ENCODE peak calls at places on chromosomes 12 and 14, in nine cellular contexts. G is PC-3, F is uterus, A is left lung, C is GM06990, N is mammary epithelial cell, M is right atrium auricular region, B is Peyer's patch, Q is neuronal stem cell. D is an unnamed sample.

GRCh38 chr12:89451876-89452275 is 72.7 kb downstream of the GALNT4 start:
- DNase-seq in A (peak; percentile 43), F (peak; percentile 21), B (no peak), M (peak; percentile 72), G (no peak), C (no peak), N (peak; percentile 74), Q (no peak), D (no peak)

GRCh38 chr12:87280356-87280755 is 748.8 kb downstream of the C12orf50 start:
- DNase-seq in A (no peak), F (no peak), M (no peak), N (no peak), C (peak; percentile 20), Q (no peak), G (no peak), B (no peak), D (no peak)

GRCh38 chr12:89969098-89969497 is 260.5 kb upstream of the ATP2B1 start:
- DNase-seq in A (no peak), C (no peak), F (no peak), G (peak; percentile 88), N (peak; percentile 75), M (no peak), B (no peak), Q (no peak), D (no peak)

GRCh38 chr12:98743362-98743953 is 98.4 kb downstream of the APAF1 start:
- DNase-seq in A (no peak), Q (no peak), F (no peak), C (no peak), B (no peak), G (peak; percentile 35), M (no peak), N (no peak), D (no peak)

GRCh38 chr12:2675776-2676175 is 119.0 kb upstream of the FKBP4 start:
- DNase-seq in F (peak; percentile 3), B (no peak), N (no peak), M (no peak), A (no peak), G (no peak), C (no peak), Q (no peak), D (no peak)

GRCh38 chr12:95506707-95507523 is 33.0 kb downstream of the METAP2 start:
- DNase-seq in F (no peak), G (no peak), C (no peak), M (no peak), N (no peak), Q (no peak), B (no peak), A (no peak), D (no peak)

GRCh38 chr12:128727999-128728398 is 95.8 kb downstream of the SLC15A4 start:
- DNase-seq in F (no peak), A (no peak), C (no peak), M (no peak), B (peak; percentile 70), N (no peak), Q (no peak), G (peak; percentile 41), D (no peak)

GRCh38 chr12:104443008-104443407 is 13.7 kb upstream of the CHST11 start:
- DNase-seq in C (no peak), Q (no peak), G (no peak), F (no peak), N (no peak), B (no peak), M (no peak), A (no peak), D (no peak)

GRCh38 chr12:103824845-103825244 is 16.2 kb downstream of the NT5DC3 start:
- DNase-seq in N (no peak), M (no peak), C (no peak), F (no peak), A (no peak), B (no peak), Q (no peak), G (no peak), D (no peak)

GRCh38 chr12:18158774-18159557 is 69.0 kb upstream of the RERGL start:
- DNase-seq in B (peak; percentile 61), A (no peak), G (peak; percentile 49), M (no peak), N (peak; percentile 26), F (no peak), C (no peak), Q (no peak), D (no peak)

GRCh38 chr12:110310754-110311153 is 29.7 kb downstream of the ATP2A2 start:
- DNase-seq in Q (no peak), B (no peak), A (no peak), F (no peak), N (no peak), G (no peak), M (no peak), C (no peak), D (no peak)
- H3K36me3 ChIP-seq in Q (peaks cover 84% of the 10 kb centered on the region), B (no peaks in the 10 kb centered on the region), A (peaks cover 38% of the 10 kb centered on the region), F (no peaks in the 10 kb centered on the region), N (peaks cover 8% of the 10 kb centered on the region), G (peaks cover 55% of the 10 kb centered on the region), M (peaks cover 75% of the 10 kb centered on the region), C (peaks cover 6% of the 10 kb centered on the region), D (peaks cover 7% of the 10 kb centered on the region)

GRCh38 chr14:104592292-104592672 is 12.3 kb downstream of the TMEM179 start:
- DNase-seq in B (no peak), A (no peak), G (no peak), M (no peak), F (no peak), Q (no peak), C (no peak), N (no peak), D (no peak)
- H3K36me3 ChIP-seq in B (no peaks in the 10 kb centered on the region), A (no peaks in the 10 kb centered on the region), G (no peaks in the 10 kb centered on the region), M (peaks cover 20% of the 10 kb centered on the region), F (no peaks in the 10 kb centered on the region), Q (no peaks in the 10 kb centered on the region), C (no peaks in the 10 kb centered on the region), N (no peaks in the 10 kb centered on the region), D (no peaks in the 10 kb centered on the region)

DNA sequence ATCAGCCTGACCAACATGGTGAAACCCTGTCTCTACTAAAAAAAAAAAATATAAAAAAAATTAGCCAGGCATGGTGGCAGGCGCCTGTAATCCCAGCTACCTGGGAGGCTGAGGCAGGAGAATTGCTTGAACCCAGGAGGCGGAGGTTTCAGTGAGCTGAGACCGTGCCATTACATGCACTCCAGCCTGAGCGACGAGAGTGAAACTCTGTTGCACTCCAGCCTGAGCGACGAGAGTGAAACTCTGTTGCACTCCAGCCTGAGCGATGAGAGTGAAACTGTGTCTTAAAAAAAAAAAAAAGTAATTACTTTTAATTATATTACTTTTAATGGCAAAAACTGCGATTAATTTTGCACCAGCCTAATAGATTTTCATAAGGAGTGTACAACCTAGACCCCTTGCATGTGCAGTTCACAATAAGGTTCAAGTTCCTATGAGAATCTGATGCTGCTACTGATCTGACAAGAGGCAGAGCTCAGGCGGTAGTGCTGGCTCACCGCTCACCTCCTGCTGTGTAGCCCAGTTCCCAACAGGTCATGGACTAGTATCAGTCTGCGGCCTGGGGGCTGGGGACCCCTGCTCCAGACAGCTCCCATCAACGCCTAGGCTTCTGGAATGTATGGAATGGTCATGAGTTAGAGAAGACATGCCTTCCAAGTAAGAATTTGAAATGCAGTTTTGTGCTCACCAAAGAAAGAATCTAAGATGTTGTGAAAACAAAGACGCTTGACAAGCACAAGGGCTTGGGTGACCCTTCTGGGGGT is 10.1 kb downstream of the LTB4R start:
- DNase-seq in F (no peak), G (no peak), A (no peak), M (no peak), B (no peak), C (no peak), Q (no peak), N (no peak), D (no peak)
- H3K36me3 ChIP-seq in F (no peaks in the 10 kb centered on the region), G (no peaks in the 10 kb centered on the region), A (peaks cover 44% of the 10 kb centered on the region), M (no peaks in the 10 kb centered on the region), B (no peaks in the 10 kb centered on the region), C (no peaks in the 10 kb centered on the region), Q (no peaks in the 10 kb centered on the region), N (no peaks in the 10 kb centered on the region), D (no peaks in the 10 kb centered on the region)

GRCh38 chr14:103688441-103688840 is 26.8 kb downstream of the XRCC3 start:
- DNase-seq in Q (no peak), F (no peak), C (no peak), G (no peak), B (no peak), M (no peak), N (no peak), A (no peak), D (peak; percentile 21)
- H3K36me3 ChIP-seq in Q (peaks cover 92% of the 10 kb centered on the region), F (no peaks in the 10 kb centered on the region), C (peaks cover 9% of the 10 kb centered on the region), G (peaks cover 40% of the 10 kb centered on the region), B (no peaks in the 10 kb centered on the region), M (peaks cover 49% of the 10 kb centered on the region), N (peaks cover 10% of the 10 kb centered on the region), A (peaks cover 92% of the 10 kb centered on the region), D (peaks cover 88% of the 10 kb centered on the region)

GRCh38 chr12:100211698-100212097 is 11.1 kb downstream of the ACTR6 start:
- DNase-seq in M (no peak), F (no peak), Q (no peak), N (no peak), B (no peak), G (no peak), A (no peak), C (no peak), D (no peak)

GRCh38 chr12:100213016-100213891 is 12.6 kb downstream of the ACTR6 start:
- DNase-seq in C (no peak), G (no peak), A (no peak), B (no peak), N (no peak), Q (no peak), M (no peak), F (no peak), D (no peak)

GRCh38 chr12:100216337-100216736 is 15.7 kb downstream of the ACTR6 start:
- DNase-seq in G (no peak), C (no peak), B (no peak), M (no peak), A (no peak), N (no peak), Q (no peak), F (no peak), D (no peak)

GRCh38 chr12:100214518-100214917 is 13.9 kb downstream of the ACTR6 start:
- DNase-seq in N (no peak), Q (no peak), B (no peak), A (no peak), G (no peak), M (no peak), C (no peak), F (no peak), D (no peak)

DNA sequence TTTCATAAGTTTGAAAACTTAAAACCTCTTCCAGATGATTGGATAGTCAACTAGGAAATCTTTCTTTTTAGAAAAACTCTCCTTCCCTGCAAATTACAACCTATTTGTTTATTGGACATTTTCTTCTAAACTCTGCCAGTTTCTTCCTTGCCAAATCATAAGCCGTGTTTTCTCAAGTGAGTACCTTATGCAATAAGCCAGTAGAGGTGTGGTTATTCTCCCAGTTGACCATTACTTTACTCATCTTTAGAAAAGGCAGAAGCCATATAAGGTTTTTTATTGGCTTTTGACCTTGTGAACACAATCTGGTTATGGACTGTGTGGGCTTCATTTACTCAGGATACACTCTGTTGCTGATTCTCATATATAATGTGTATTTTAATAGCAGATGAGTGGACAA is 14.6 kb downstream of the ACTR6 start:
- DNase-seq in G (no peak), Q (no peak), B (no peak), A (no peak), C (no peak), N (no peak), F (no peak), M (no peak), D (no peak)
- H3K36me3 ChIP-seq in G (peaks cover 14% of the 10 kb centered on the region), Q (peaks cover 87% of the 10 kb centered on the region), B (no peaks in the 10 kb centered on the region), A (peaks cover 68% of the 10 kb centered on the region), C (peaks cover 3% of the 10 kb centered on the region), N (peaks cover 29% of the 10 kb centered on the region), F (no peaks in the 10 kb centered on the region), M (peaks cover 64% of the 10 kb centered on the region), D (peaks cover 76% of the 10 kb centered on the region)

D was measured in upper lobe of right lung.